ENCODE peak calls at places on chromosomes 2 and 18, in five cellular contexts. A is fibroblast of lung, J is neural progenitor cell, P is HCT116, N is left ventricle myocardium inferior. E is an unnamed sample.

GRCh38 chr2:148978026-148978685 is 60.3 kb upstream of the LYPD6B start:
- DNase-seq in A (no peak), P (no peak), N (no peak), J (peak), E (no peak)

GRCh38 chr18:5463836-5464235 is 80.0 kb downstream of the EPB41L3 start:
- DNase-seq in N (no peak), P (no peak), A (no peak), J (no peak), E (no peak)

GRCh38 chr2:94956797-94957391 is 68.6 kb upstream of the MAL start:
- DNase-seq in N (no peak), A (peak), P (peak), J (no peak), E (peak)

GRCh38 chr2:59435630-59436029 is 1117.8 kb downstream of the BCL11A start:
- DNase-seq in P (no peak), J (no peak), A (no peak), N (no peak), E (no peak)

GRCh38 chr2:171595896-171596295 is 73.6 kb downstream of the CYBRD1 start:
- DNase-seq in J (no peak), A (peak), P (no peak), N (no peak), E (no peak)

GRCh38 chr2:44126106-44126797 is 42.4 kb upstream of the PPM1B start:
- DNase-seq in J (no peak), N (no peak), P (no peak), A (no peak), E (no peak)

GRCh38 chr2:108918941-108919341 is 70.1 kb downstream of the EDAR start:
- DNase-seq in P (no peak), A (no peak), N (no peak), J (no peak), E (no peak)

GRCh38 chr18:76657911-76658475 is 163.0 kb upstream of the ZNF516 start:
- DNase-seq in N (no peak), A (no peak), P (no peak), J (no peak), E (no peak)

GRCh38 chr2:229586746-229587705 is 127.3 kb downstream of the DNER start:
- DNase-seq in A (peak), N (peak), J (peak), P (peak), E (peak)

GRCh38 chr2:9655441-9656269 is 24.9 kb upstream of the YWHAQ start:
- DNase-seq in J (no peak), P (no peak), N (no peak), A (peak), E (no peak)

GRCh38 chr2:240021488-240022104 is 3.5 kb downstream of the NDUFA10 start:
- DNase-seq in P (peak), J (peak), A (peak), N (peak), E (peak)

GRCh38 chr2:145958611-145959010 is 1438.7 kb upstream of the ZEB2 start:
- DNase-seq in A (peak), J (no peak), P (no peak), N (no peak), E (no peak)

GRCh38 chr18:45221363-45221762 is 393.9 kb upstream of the SLC14A2 start:
- DNase-seq in J (no peak), P (no peak), A (peak), N (no peak), E (no peak)

GRCh38 chr2:235066895-235067294 is 115.1 kb downstream of the SH3BP4 start:
- DNase-seq in N (no peak), J (peak), P (no peak), A (no peak), E (no peak)

GRCh38 chr2:218245214-218245613 is 15.6 kb upstream of the GPBAR1 start:
- DNase-seq in A (peak), P (no peak), J (no peak), N (no peak), E (no peak)

GRCh38 chr2:240648650-240649275 is 23.5 kb downstream of the GPR35 start:
- DNase-seq in J (no peak), N (no peak), P (no peak), A (no peak), E (no peak)

GRCh38 chr2:166628478-166629136 is 134.6 kb upstream of the SCN7A start:
- DNase-seq in N (no peak), P (no peak), A (no peak), J (no peak), E (no peak)

GRCh38 chr2:31193806-31194205 is 23.5 kb downstream of the CAPN14 start:
- DNase-seq in J (no peak), A (no peak), N (no peak), P (no peak), E (no peak)

GRCh38 chr18:58967643-58968291 is 103.1 kb downstream of the ZNF532 start:
- DNase-seq in J (no peak), P (no peak), N (no peak), A (no peak), E (no peak)

GRCh38 chr2:191479680-191480023 is 198.3 kb upstream of the NABP1 start:
- DNase-seq in J (no peak), N (no peak), P (no peak), A (no peak), E (no peak)

GRCh38 chr2:63053889-63054725 is 3.5 kb downstream of the OTX1 start:
- DNase-seq in A (no peak), P (no peak), N (no peak), J (peak), E (no peak)

GRCh38 chr18:68083776-68084175 is 567.3 kb upstream of the DSEL start:
- DNase-seq in N (no peak), A (peak), J (no peak), P (no peak), E (no peak)

GRCh38 chr2:37855283-37856041 is 69.6 kb upstream of the RMDN2 start:
- DNase-seq in P (no peak), A (peak), N (peak), J (no peak), E (no peak)

GRCh38 chr2:149733936-149734685 is 146.5 kb upstream of the MMADHC start:
- DNase-seq in P (no peak), J (no peak), A (peak), N (no peak), E (peak)

GRCh38 chr2:196592331-196592911 is 47.1 kb upstream of the CCDC150 start:
- DNase-seq in A (peak), N (peak), J (no peak), P (no peak), E (no peak)

GRCh38 chr18:3607309-3608098 is 157.5 kb downstream of the TGIF1 start:
- DNase-seq in P (no peak), N (no peak), A (no peak), J (no peak), E (no peak)

GRCh38 chr2:233059547-233059796 is 670 bp upstream of the INPP5D start:
- DNase-seq in J (no peak), N (no peak), P (no peak), A (no peak), E (no peak)

GRCh38 chr2:104952976-104953375 is 84.9 kb upstream of the MRPS9 start:
- DNase-seq in P (no peak), N (no peak), J (no peak), A (no peak), E (no peak)

GRCh38 chr2:231687133-231687852 is 21.0 kb upstream of the PTMA start:
- DNase-seq in N (peak), J (peak), A (peak), P (no peak), E (peak)

GRCh38 chr2:239318091-239318725 is 82.6 kb downstream of the HDAC4 start:
- DNase-seq in P (no peak), J (no peak), N (no peak), A (no peak), E (no peak)

GRCh38 chr18:55764382-55764781 is 176.4 kb upstream of the TCF4 start:
- DNase-seq in A (no peak), P (no peak), N (no peak), J (no peak), E (no peak)

GRCh38 chr2:119408221-119408619 is 23.4 kb upstream of the TMEM37 start:
- DNase-seq in N (no peak), P (no peak), A (no peak), J (no peak), E (no peak)

GRCh38 chr2:160092445-160092844 is 30.0 kb upstream of the PLA2R1 start:
- DNase-seq in A (no peak), P (no peak), N (no peak), J (no peak), E (no peak)

GRCh38 chr18:57258131-57258777 is 94.1 kb upstream of the ST8SIA3 start:
- DNase-seq in N (no peak), A (no peak), P (no peak), J (no peak), E (no peak)

GRCh38 chr18:596288-596881 is 403 bp upstream of the CLUL1 start:
- DNase-seq in A (peak), J (peak), N (no peak), P (peak), E (no peak)

DNA sequence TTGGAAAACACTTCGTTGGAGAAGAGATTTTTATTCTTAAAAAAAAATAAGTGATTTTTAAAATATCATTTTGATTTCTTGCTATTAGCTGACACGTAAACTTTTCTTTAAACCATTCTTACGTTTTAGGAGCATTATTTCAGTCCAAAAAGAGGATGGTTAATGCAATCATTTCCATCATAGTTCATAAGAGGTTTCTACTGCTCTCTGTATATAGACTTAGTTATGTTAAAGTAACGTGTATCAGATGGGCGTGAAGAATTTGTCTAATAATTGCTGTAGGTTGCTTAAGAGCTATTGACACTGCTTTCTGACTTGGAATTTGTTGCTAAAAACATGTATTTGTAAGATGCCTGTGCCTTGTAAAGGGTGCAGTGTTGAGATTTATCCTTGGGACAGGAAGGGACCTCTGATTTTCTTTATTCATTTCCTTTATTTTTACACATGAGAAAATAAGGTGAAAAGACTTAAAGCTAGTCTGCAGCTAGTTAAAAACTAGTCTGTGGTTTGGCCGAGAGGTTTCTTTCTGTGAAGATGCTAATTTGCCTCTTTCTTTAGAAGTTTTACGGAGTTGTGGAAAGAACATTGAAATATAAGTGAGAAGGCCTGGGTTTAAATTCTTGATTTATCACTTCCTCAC is 2.9 kb downstream of the ANKRD12 start:
- DNase-seq in N (no peak), J (no peak), P (no peak), A (no peak), E (no peak)
- H3K4me3 ChIP-seq in N (peak), J (no peak), P (no peak), A (peak), E (no peak)

DNA sequence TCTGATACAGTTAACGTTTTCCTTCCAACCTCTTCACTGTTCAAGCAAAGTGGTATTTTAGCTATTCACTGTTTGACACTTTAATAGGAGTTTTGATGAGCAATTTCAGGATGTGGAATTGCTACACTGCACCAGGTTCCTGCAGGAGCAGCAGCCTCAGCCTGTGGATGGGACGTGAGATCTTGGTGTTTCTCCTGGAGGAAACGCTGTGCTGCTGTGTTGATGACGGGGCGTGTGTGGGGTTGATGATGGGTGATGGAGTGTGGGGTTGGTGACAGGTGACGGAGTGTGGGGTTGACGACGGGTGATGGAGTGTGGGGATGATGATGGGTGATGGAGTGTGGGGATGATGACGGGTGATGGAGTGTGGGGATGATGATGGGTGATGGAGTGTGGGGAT is 98.9 kb downstream of the RTP5 start:
- DNase-seq in N (no peak), A (no peak), J (no peak), P (no peak), E (no peak)
- H3K4me3 ChIP-seq in N (no peak), A (no peak), J (no peak), P (no peak), E (no peak)

GRCh38 chr2:112916145-112916571 is 5.2 kb downstream of the IL37 start:
- DNase-seq in N (no peak), A (no peak), P (no peak), J (no peak), E (no peak)

GRCh38 chr2:112916625-112917024 is 5.7 kb downstream of the IL37 start:
- DNase-seq in P (no peak), J (no peak), A (no peak), N (no peak), E (no peak)

GRCh38 chr2:112912403-112912802 is 1.4 kb downstream of the IL37 start:
- DNase-seq in A (no peak), N (no peak), J (no peak), P (no peak), E (no peak)

GRCh38 chr2:112917856-112918255 is 6.9 kb downstream of the IL37 start:
- DNase-seq in J (no peak), N (no peak), A (no peak), P (no peak), E (no peak)

GRCh38 chr2:112915300-112916144 is 4.6 kb downstream of the IL37 start:
- DNase-seq in A (no peak), J (no peak), N (no peak), P (no peak), E (no peak)
- H3K4me3 ChIP-seq in A (no peak), J (no peak), N (no peak), P (no peak), E (no peak)

GRCh38 chr2:10733980-10734379 is 12.6 kb downstream of the ATP6V1C2 start:
- DNase-seq in J (no peak), A (no peak), N (no peak), P (no peak), E (no peak)
- H3K4me3 ChIP-seq in J (no peak), A (no peak), N (no peak), P (no peak), E (no peak)